ENCODE peak calls at places on chromosomes 5 and 9, in nine cellular contexts. Q is mesendoderm; I is mucosa of gallbladder; K is stimulated activated CD8-positive, alpha-beta memory T cell treated with anti-CD3 and anti-CD28 coated beads, Interleukin-7, amount 100 ng/mL, for 4 hours; T is AG04450; A is stimulated activated naive CD4-positive, alpha-beta T cell; U is stromal cell of bone marrow; J is mesenchymal stem cell; H is left ventricle myocardium inferior. Z is an unnamed sample.
A peak's percentile ranks its signal among the peaks of the same experiment; 100 is the strongest.

GRCh38 chr9:21553441-21553840 is 71.3 kb upstream of the IFNE start:
- DNase-seq in K (no peak), H (no peak), A (no peak), T (no peak), U (no peak), I (no peak), Q (no peak), J (no peak), Z (no peak)

GRCh38 chr5:164256351-164256750 is 750.9 kb downstream of the MAT2B start:
- DNase-seq in I (no peak), H (no peak), A (no peak), U (no peak), T (no peak), J (no peak), Q (no peak), K (no peak), Z (no peak)

GRCh38 chr5:32760091-32760509 is 49.0 kb downstream of the NPR3 start:
- DNase-seq in U (peak; percentile 78), A (no peak), K (no peak), H (no peak), J (peak; percentile 92), I (no peak), Q (peak; percentile 15), T (peak; percentile 93), Z (no peak)

GRCh38 chr9:78130004-78130403 is 98.4 kb upstream of the GNAQ start:
- DNase-seq in T (no peak), J (no peak), I (no peak), U (peak; percentile 93), A (no peak), Q (peak; percentile 91), K (no peak), H (no peak), Z (no peak)

GRCh38 chr5:173768267-173768806 is 119.8 kb upstream of the CPEB4 start:
- DNase-seq in Q (no peak), H (no peak), I (no peak), U (no peak), K (no peak), T (no peak), J (no peak), A (no peak), Z (no peak)

GRCh38 chr5:69293882-69294281 is 38.7 kb downstream of the CCDC125 start:
- DNase-seq in T (no peak), U (no peak), Q (no peak), A (no peak), J (no peak), K (no peak), I (no peak), H (no peak), Z (no peak)

GRCh38 chr5:6264394-6264793 is 114.0 kb downstream of the MED10 start:
- DNase-seq in Q (no peak), J (no peak), H (no peak), U (no peak), K (no peak), I (no peak), A (no peak), T (no peak), Z (no peak)

GRCh38 chr9:97502222-97502983 is 937 bp downstream of the TMOD1 start:
- DNase-seq in Q (peak; percentile 11), U (no peak), H (peak; percentile 36), K (no peak), I (no peak), J (no peak), T (no peak), A (no peak), Z (no peak)

GRCh38 chr9:73183917-73184861 is 32.5 kb downstream of the ANXA1 start:
- DNase-seq in H (no peak), Q (peak; percentile 29), A (no peak), U (peak; percentile 28), T (peak; percentile 8), J (peak; percentile 56), K (no peak), I (no peak), Z (no peak)

GRCh38 chr9:109733690-109734089 is 46.3 kb upstream of the PALM2AKAP2 start:
- DNase-seq in K (no peak), H (no peak), A (no peak), Q (no peak), U (peak; percentile 61), I (no peak), J (peak; percentile 75), T (no peak), Z (no peak)

GRCh38 chr9:97411789-97412627 is at the start of gene TDRD7:
- DNase-seq in J (peak; percentile 64), T (peak; percentile 42), H (peak; percentile 87), Q (peak; percentile 56), U (peak; percentile 61), I (peak; percentile 90), K (peak; percentile 74), A (peak; percentile 89), Z (peak; percentile 81)

GRCh38 chr9:89594811-89595550 is 9.8 kb upstream of the GADD45G start:
- DNase-seq in K (no peak), I (no peak), H (no peak), U (no peak), Q (no peak), T (no peak), A (no peak), J (no peak), Z (no peak)

GRCh38 chr5:73338201-73339126 is 110.1 kb downstream of the FOXD1 start:
- DNase-seq in K (no peak), U (peak; percentile 54), Q (no peak), J (peak; percentile 36), H (no peak), I (no peak), A (no peak), T (peak; percentile 50), Z (no peak)

GRCh38 chr9:73081979-73082657 is 69.5 kb upstream of the ANXA1 start:
- DNase-seq in K (no peak), I (no peak), T (no peak), A (no peak), U (peak; percentile 26), Q (peak; percentile 67), H (no peak), J (peak; percentile 55), Z (no peak)

GRCh38 chr5:2149196-2149541 is 266.4 kb upstream of the IRX4 start:
- DNase-seq in Q (peak; percentile 87), K (no peak), A (no peak), J (peak; percentile 14), H (no peak), I (peak; percentile 42), U (no peak), T (no peak), Z (no peak)

GRCh38 chr9:16268037-16269010 is 602.1 kb downstream of the BNC2 start:
- DNase-seq in I (no peak), J (peak; percentile 31), U (no peak), K (no peak), H (no peak), Q (no peak), T (no peak), A (no peak), Z (no peak)

GRCh38 chr5:144815131-144815530 is 644.5 kb downstream of the KCTD16 start:
- DNase-seq in K (no peak), U (no peak), I (no peak), T (no peak), J (no peak), A (no peak), H (no peak), Q (no peak), Z (no peak)

GRCh38 chr5:72126796-72127195 is 19.5 kb downstream of the MAP1B start:
- DNase-seq in T (no peak), I (no peak), J (no peak), K (no peak), A (no peak), U (no peak), H (no peak), Q (no peak), Z (no peak)

GRCh38 chr5:83312672-83313071 is 158.9 kb upstream of the VCAN start:
- DNase-seq in Q (no peak), I (no peak), K (no peak), T (no peak), U (no peak), H (no peak), A (no peak), J (no peak), Z (no peak)

Z was measured in activated CD4-positive, CD25-positive, alpha-beta regulatory T cell treated with anti-CD3 and anti-CD28 coated beads, Interleukin-2, amount 50 U/mL, for 16 hours.